ENCODE peak calls at places on chromosomes 2 and 18, in nine cellular contexts. One of them, this sample, is unnamed.

GRCh38 chr2:219419331-219420197 is 1.4 kb downstream of the DES start:
- DNase-seq in activated CD8-positive, alpha-beta T cell treated with anti-CD3 and anti-CD28 coated beads for 36 hours: no peak
- DNase-seq in activated T-helper 1 cell treated with anti-CD3 and anti-CD28 coated beads, Interleukin-2, amount 50 U/mL, for 16 hours: no peak
- DNase-seq in osteocyte: no peak
- DNase-seq in neural crest cell: no peak
- DNase-seq in AG20443: no peak
- DNase-seq in CD4-positive, alpha-beta T cell: no peak
- DNase-seq in BJ: no peak
- DNase-seq in AG09309: no peak
- DNase-seq in this sample: no peak

GRCh38 chr2:23912054-23912453 is 14.9 kb downstream of the ATAD2B start:
- DNase-seq in activated CD8-positive, alpha-beta T cell treated with anti-CD3 and anti-CD28 coated beads for 36 hours: no peak
- DNase-seq in activated T-helper 1 cell treated with anti-CD3 and anti-CD28 coated beads, Interleukin-2, amount 50 U/mL, for 16 hours: no peak
- DNase-seq in osteocyte: no peak
- DNase-seq in neural crest cell: no peak
- DNase-seq in AG20443: no peak
- DNase-seq in CD4-positive, alpha-beta T cell: no peak
- DNase-seq in BJ: no peak
- DNase-seq in AG09309: no peak
- DNase-seq in this sample: no peak

GRCh38 chr2:240134956-240135520 is 1.1 kb downstream of the COPS9 start:
- DNase-seq in activated CD8-positive, alpha-beta T cell treated with anti-CD3 and anti-CD28 coated beads for 36 hours: no peak
- DNase-seq in activated T-helper 1 cell treated with anti-CD3 and anti-CD28 coated beads, Interleukin-2, amount 50 U/mL, for 16 hours: no peak
- DNase-seq in osteocyte: no peak
- DNase-seq in neural crest cell: no peak
- DNase-seq in AG20443: no peak
- DNase-seq in CD4-positive, alpha-beta T cell: no peak
- DNase-seq in BJ: no peak
- DNase-seq in AG09309: no peak
- DNase-seq in this sample: no peak

GRCh38 chr2:220664272-220665107 is 907.6 kb downstream of the EPHA4 start:
- DNase-seq in activated CD8-positive, alpha-beta T cell treated with anti-CD3 and anti-CD28 coated beads for 36 hours: no peak
- DNase-seq in activated T-helper 1 cell treated with anti-CD3 and anti-CD28 coated beads, Interleukin-2, amount 50 U/mL, for 16 hours: no peak
- DNase-seq in osteocyte: no peak
- DNase-seq in neural crest cell: no peak
- DNase-seq in AG20443: peak
- DNase-seq in CD4-positive, alpha-beta T cell: no peak
- DNase-seq in BJ: peak
- DNase-seq in AG09309: peak
- DNase-seq in this sample: peak

GRCh38 chr18:36828157-36828629 is 609 bp downstream of the TPGS2 start:
- DNase-seq in activated CD8-positive, alpha-beta T cell treated with anti-CD3 and anti-CD28 coated beads for 36 hours: peak
- DNase-seq in activated T-helper 1 cell treated with anti-CD3 and anti-CD28 coated beads, Interleukin-2, amount 50 U/mL, for 16 hours: peak
- DNase-seq in osteocyte: no peak
- DNase-seq in neural crest cell: peak
- DNase-seq in AG20443: peak
- DNase-seq in CD4-positive, alpha-beta T cell: peak
- DNase-seq in BJ: no peak
- DNase-seq in AG09309: no peak
- DNase-seq in this sample: no peak

GRCh38 chr2:235642446-235643107 is 148.7 kb downstream of the AGAP1 start:
- DNase-seq in activated CD8-positive, alpha-beta T cell treated with anti-CD3 and anti-CD28 coated beads for 36 hours: no peak
- DNase-seq in activated T-helper 1 cell treated with anti-CD3 and anti-CD28 coated beads, Interleukin-2, amount 50 U/mL, for 16 hours: no peak
- DNase-seq in osteocyte: no peak
- DNase-seq in neural crest cell: no peak
- DNase-seq in AG20443: peak
- DNase-seq in CD4-positive, alpha-beta T cell: no peak
- DNase-seq in BJ: no peak
- DNase-seq in AG09309: no peak
- DNase-seq in this sample: no peak

GRCh38 chr2:20670315-20671035 is 3.5 kb downstream of the GDF7 start:
- DNase-seq in activated CD8-positive, alpha-beta T cell treated with anti-CD3 and anti-CD28 coated beads for 36 hours: no peak
- DNase-seq in activated T-helper 1 cell treated with anti-CD3 and anti-CD28 coated beads, Interleukin-2, amount 50 U/mL, for 16 hours: no peak
- DNase-seq in osteocyte: no peak
- DNase-seq in neural crest cell: no peak
- DNase-seq in AG20443: no peak
- DNase-seq in CD4-positive, alpha-beta T cell: no peak
- DNase-seq in BJ: no peak
- DNase-seq in AG09309: no peak
- DNase-seq in this sample: no peak

GRCh38 chr2:163351966-163352365 is 383.8 kb downstream of the FIGN start:
- DNase-seq in activated CD8-positive, alpha-beta T cell treated with anti-CD3 and anti-CD28 coated beads for 36 hours: no peak
- DNase-seq in activated T-helper 1 cell treated with anti-CD3 and anti-CD28 coated beads, Interleukin-2, amount 50 U/mL, for 16 hours: no peak
- DNase-seq in osteocyte: no peak
- DNase-seq in neural crest cell: no peak
- DNase-seq in AG20443: no peak
- DNase-seq in CD4-positive, alpha-beta T cell: no peak
- DNase-seq in BJ: no peak
- DNase-seq in AG09309: no peak
- DNase-seq in this sample: no peak

GRCh38 chr2:173896755-173897154 is 68.4 kb downstream of the SP3 start:
- DNase-seq in activated CD8-positive, alpha-beta T cell treated with anti-CD3 and anti-CD28 coated beads for 36 hours: no peak
- DNase-seq in activated T-helper 1 cell treated with anti-CD3 and anti-CD28 coated beads, Interleukin-2, amount 50 U/mL, for 16 hours: no peak
- DNase-seq in osteocyte: no peak
- DNase-seq in neural crest cell: no peak
- DNase-seq in AG20443: no peak
- DNase-seq in CD4-positive, alpha-beta T cell: no peak
- DNase-seq in BJ: no peak
- DNase-seq in AG09309: no peak
- DNase-seq in this sample: no peak

GRCh38 chr2:209946539-209946938 is 55.9 kb upstream of the RPE start:
- DNase-seq in activated CD8-positive, alpha-beta T cell treated with anti-CD3 and anti-CD28 coated beads for 36 hours: no peak
- DNase-seq in activated T-helper 1 cell treated with anti-CD3 and anti-CD28 coated beads, Interleukin-2, amount 50 U/mL, for 16 hours: no peak
- DNase-seq in osteocyte: no peak
- DNase-seq in neural crest cell: no peak
- DNase-seq in AG20443: no peak
- DNase-seq in CD4-positive, alpha-beta T cell: no peak
- DNase-seq in BJ: no peak
- DNase-seq in AG09309: no peak
- DNase-seq in this sample: no peak

GRCh38 chr2:42096869-42097591 is 49.2 kb downstream of the PKDCC start:
- DNase-seq in activated CD8-positive, alpha-beta T cell treated with anti-CD3 and anti-CD28 coated beads for 36 hours: no peak
- DNase-seq in activated T-helper 1 cell treated with anti-CD3 and anti-CD28 coated beads, Interleukin-2, amount 50 U/mL, for 16 hours: no peak
- DNase-seq in osteocyte: no peak
- DNase-seq in neural crest cell: no peak
- DNase-seq in AG20443: no peak
- DNase-seq in CD4-positive, alpha-beta T cell: no peak
- DNase-seq in BJ: no peak
- DNase-seq in AG09309: no peak
- DNase-seq in this sample: no peak

GRCh38 chr18:75529394-75529793 is 101.9 kb upstream of the SMIM21 start:
- DNase-seq in activated CD8-positive, alpha-beta T cell treated with anti-CD3 and anti-CD28 coated beads for 36 hours: no peak
- DNase-seq in activated T-helper 1 cell treated with anti-CD3 and anti-CD28 coated beads, Interleukin-2, amount 50 U/mL, for 16 hours: no peak
- DNase-seq in osteocyte: no peak
- DNase-seq in neural crest cell: no peak
- DNase-seq in AG20443: no peak
- DNase-seq in CD4-positive, alpha-beta T cell: no peak
- DNase-seq in BJ: no peak
- DNase-seq in AG09309: no peak
- DNase-seq in this sample: no peak

This sample was measured in AG04450.